ENCODE peak calls at places on chromosome 21, in eight cellular contexts. B is CD4-positive, CD25-positive, alpha-beta regulatory T cell; O is psoas muscle; X is tibial nerve; K is sigmoid colon; Q is H1; U is heart right ventricle; Z is OCI-LY7. Y is an unnamed sample.

GRCh38 chr21:38853421-38853919 is 47.7 kb downstream of the ETS2 start:
- DNase-seq in B (no peak), O (peak; percentile 90), X (no peak), K (no peak), Q (no peak), U (peak; percentile 27), Z (peak; percentile 71), Y (no peak)

GRCh38 chr21:35257413-35257812 is 208.3 kb upstream of the RUNX1 start:
- DNase-seq in B (no peak), O (peak; percentile 68), X (peak; percentile 51), K (peak; percentile 68), Q (no peak), U (peak; percentile 19), Z (no peak), Y (no peak)

GRCh38 chr21:27586986-27587385 is 620.1 kb upstream of the ADAMTS5 start:
- DNase-seq in B (no peak), O (no peak), X (no peak), K (no peak), Q (no peak), U (no peak), Z (no peak), Y (no peak)

GRCh38 chr21:19540287-19540686 is 1136.7 kb upstream of the TMPRSS15 start:
- DNase-seq in B (no peak), O (no peak), X (no peak), K (no peak), Q (no peak), U (no peak), Z (no peak), Y (no peak)

GRCh38 chr21:34886554-34887385 is 162.3 kb downstream of the RUNX1 start:
- DNase-seq in B (peak; percentile 48), O (peak; percentile 35), X (no peak), K (peak; percentile 72), Q (no peak), U (peak; percentile 24), Z (no peak), Y (no peak)

GRCh38 chr21:27298465-27298864 is 331.6 kb upstream of the ADAMTS5 start:
- DNase-seq in B (no peak), O (no peak), X (no peak), K (peak; percentile 66), Q (no peak), U (no peak), Z (no peak), Y (no peak)

GRCh38 chr21:18832950-18833349 is 429.4 kb upstream of the TMPRSS15 start:
- DNase-seq in B (no peak), O (no peak), X (no peak), K (no peak), Q (no peak), U (no peak), Z (no peak), Y (no peak)

GRCh38 chr21:42164064-42164789 is 54.7 kb upstream of the ABCG1 start:
- DNase-seq in B (peak; percentile 65), O (peak; percentile 53), X (peak; percentile 67), K (peak; percentile 79), Q (peak; percentile 7), U (peak; percentile 65), Z (peak; percentile 87), Y (peak; percentile 13)

GRCh38 chr21:31606081-31606874 is 53.2 kb upstream of the SOD1 start:
- DNase-seq in B (no peak), O (no peak), X (no peak), K (no peak), Q (no peak), U (no peak), Z (no peak), Y (no peak)

GRCh38 chr21:43467785-43468184 is 40.9 kb upstream of the SIK1 start:
- DNase-seq in B (peak; percentile 0), O (no peak), X (peak; percentile 2), K (peak; percentile 7), Q (no peak), U (no peak), Z (no peak), Y (no peak)

GRCh38 chr21:39662411-39662953 is 49.7 kb downstream of the B3GALT5 start:
- DNase-seq in B (no peak), O (no peak), X (no peak), K (no peak), Q (no peak), U (no peak), Z (no peak), Y (no peak)

GRCh38 chr21:28421716-28422480 is 570.8 kb downstream of the LTN1 start:
- DNase-seq in B (no peak), O (no peak), X (peak; percentile 32), K (no peak), Q (no peak), U (no peak), Z (no peak), Y (no peak)

GRCh38 chr21:21183092-21183491 is 184.9 kb downstream of the NCAM2 start:
- DNase-seq in B (no peak), O (no peak), X (no peak), K (no peak), Q (no peak), U (no peak), Z (no peak), Y (no peak)

GRCh38 chr21:35113064-35113463 is 64.0 kb upstream of the RUNX1 start:
- DNase-seq in B (no peak), O (no peak), X (no peak), K (no peak), Q (no peak), U (no peak), Z (no peak), Y (no peak)

GRCh38 chr21:21973806-21974205 is 975.6 kb downstream of the NCAM2 start:
- DNase-seq in B (no peak), O (no peak), X (no peak), K (no peak), Q (peak; percentile 17), U (no peak), Z (no peak), Y (no peak)

GRCh38 chr21:36696640-36697472 is 2.1 kb upstream of the SIM2 start:
- DNase-seq in B (no peak), O (no peak), X (no peak), K (no peak), Q (no peak), U (no peak), Z (no peak), Y (no peak)

GRCh38 chr21:36699026-36699545 is at the start of gene SIM2:
- DNase-seq in B (no peak), O (no peak), X (no peak), K (no peak), Q (no peak), U (no peak), Z (no peak), Y (no peak)

GRCh38 chr21:36699546-36700294 is 805 bp downstream of the SIM2 start:
- DNase-seq in B (no peak), O (no peak), X (no peak), K (no peak), Q (no peak), U (no peak), Z (no peak), Y (no peak)

GRCh38 chr21:36697473-36698159 is 1.3 kb upstream of the SIM2 start:
- DNase-seq in B (no peak), O (no peak), X (no peak), K (no peak), Q (no peak), U (no peak), Z (no peak), Y (no peak)

DNA sequence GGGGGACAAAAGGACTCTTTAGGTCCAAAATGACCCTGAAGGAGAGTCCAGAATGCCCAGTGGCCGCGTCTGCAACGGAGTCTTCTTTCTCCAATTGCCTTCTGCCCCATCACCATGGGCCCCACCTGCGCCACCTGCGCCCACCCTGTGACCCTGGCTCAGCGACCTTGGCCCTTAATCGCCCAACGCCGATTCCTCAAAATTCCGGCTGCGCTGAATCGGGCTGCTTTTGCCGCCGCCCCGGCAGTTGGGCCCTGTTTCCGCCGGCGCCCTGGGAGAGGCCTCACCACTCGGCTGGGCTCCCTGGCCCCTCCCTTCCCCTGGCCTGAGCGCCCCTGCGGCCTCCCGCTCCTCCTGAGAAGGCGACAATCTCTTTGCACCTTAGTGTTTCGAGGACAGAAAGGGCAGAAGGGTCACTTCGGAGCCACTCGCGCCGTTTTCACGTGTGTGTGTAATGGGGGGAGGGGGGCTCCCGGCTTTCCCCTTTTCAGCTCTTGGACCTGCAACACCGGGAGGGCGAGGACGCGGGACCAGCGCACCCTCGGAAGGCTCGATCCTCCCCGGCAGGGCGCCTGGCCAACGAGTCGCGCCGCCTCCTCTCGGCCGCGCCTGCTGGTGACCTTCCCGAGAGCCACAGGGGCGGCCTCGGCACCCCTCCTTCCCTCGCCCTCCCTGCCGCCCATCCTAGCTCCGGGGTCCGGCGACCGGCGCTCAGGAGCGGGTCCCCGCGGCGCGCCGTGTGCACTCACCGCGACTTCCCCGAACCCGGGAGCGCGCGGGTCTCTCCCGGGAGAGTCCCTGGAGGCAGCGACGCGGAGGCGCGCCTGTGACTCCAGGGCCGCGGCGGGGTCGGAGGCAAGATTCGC is 522 bp upstream of the SIM2 start:
- DNase-seq in B (no peak), O (no peak), X (no peak), K (no peak), Q (no peak), U (no peak), Z (no peak), Y (no peak)
- H3K4me3 ChIP-seq in B (no peak overlapping the region), O (peak overlapping the region; percentile 72), X (peak overlapping the region; percentile 51), K (peak overlapping the region; percentile 10), Q (peak overlapping the region; percentile 36), U (peak overlapping the region; percentile 49), Z (no peak overlapping the region), Y (no peak overlapping the region)

GRCh38 chr21:30251781-30252180 is 31.0 kb downstream of the KRTAP24-1 start:
- DNase-seq in B (no peak), O (no peak), X (no peak), K (no peak), Q (no peak), U (no peak), Z (no peak), Y (no peak)
- H3K27ac ChIP-seq in B (no peak overlapping the region), O (no peak overlapping the region), X (no peak overlapping the region), K (no peak overlapping the region), Q (no peak overlapping the region), U (no peak overlapping the region), Z (no peak overlapping the region), Y (no peak overlapping the region)

GRCh38 chr21:36454706-36455105 is 25.2 kb downstream of the CLDN14 start:
- DNase-seq in B (no peak), O (no peak), X (no peak), K (no peak), Q (no peak), U (no peak), Z (no peak), Y (no peak)
- H3K4me3 ChIP-seq in B (no peak overlapping the region), O (no peak overlapping the region), X (no peak overlapping the region), K (no peak overlapping the region), Q (no peak overlapping the region), U (no peak overlapping the region), Z (no peak overlapping the region), Y (no peak overlapping the region)

GRCh38 chr21:25459365-25459764 is 147.9 kb downstream of the MRPL39 start:
- DNase-seq in B (no peak), O (no peak), X (no peak), K (no peak), Q (no peak), U (no peak), Z (peak; percentile 3), Y (no peak)

GRCh38 chr21:25457946-25458345 is 149.3 kb downstream of the MRPL39 start:
- DNase-seq in B (no peak), O (no peak), X (no peak), K (no peak), Q (no peak), U (no peak), Z (no peak), Y (no peak)

GRCh38 chr21:25457411-25457810 is 149.9 kb downstream of the MRPL39 start:
- DNase-seq in B (peak; percentile 72), O (no peak), X (no peak), K (no peak), Q (no peak), U (no peak), Z (peak; percentile 61), Y (no peak)

GRCh38 chr21:25458484-25458883 is 148.8 kb downstream of the MRPL39 start:
- DNase-seq in B (no peak), O (no peak), X (no peak), K (no peak), Q (no peak), U (no peak), Z (no peak), Y (no peak)

GRCh38 chr21:25456672-25457071 is 150.6 kb downstream of the MRPL39 start:
- DNase-seq in B (peak; percentile 26), O (no peak), X (no peak), K (no peak), Q (no peak), U (no peak), Z (no peak), Y (no peak)
- H3K27ac ChIP-seq in B (peak overlapping the region; percentile 87), O (no peak overlapping the region), X (peak overlapping the region; percentile 70), K (no peak overlapping the region), Q (no peak overlapping the region), U (no peak overlapping the region), Z (no peak overlapping the region), Y (peak overlapping the region; percentile 68)